ENCODE peak calls at places on chromosomes 7 and 10, in four cellular contexts. One of them, this sample, is unnamed.

GRCh38 chr10:106565546-106565945 is 599.0 kb downstream of the SORCS1 start:
- DNase-seq in GM12878: no peak
- DNase-seq in H1: no peak
- DNase-seq in GM12891: no peak
- DNase-seq in this sample: no peak

GRCh38 chr7:48251766-48252165 is 80.5 kb downstream of the ABCA13 start:
- DNase-seq in GM12878: peak
- DNase-seq in H1: no peak
- DNase-seq in GM12891: peak
- DNase-seq in this sample: peak

GRCh38 chr10:61628875-61629513 is 33.7 kb upstream of the CABCOCO1 start:
- DNase-seq in GM12878: no peak
- DNase-seq in H1: no peak
- DNase-seq in GM12891: no peak
- DNase-seq in this sample: no peak

GRCh38 chr7:93575555-93576397 is 1.3 kb upstream of the CALCR start:
- DNase-seq in GM12878: no peak
- DNase-seq in H1: peak
- DNase-seq in GM12891: no peak
- DNase-seq in this sample: no peak

GRCh38 chr10:123633106-123633505 is 33.0 kb upstream of the GPR26 start:
- DNase-seq in GM12878: no peak
- DNase-seq in H1: no peak
- DNase-seq in GM12891: no peak
- DNase-seq in this sample: no peak

GRCh38 chr10:70940834-70941568 is 52.6 kb upstream of the PCBD1 start:
- DNase-seq in GM12878: no peak
- DNase-seq in H1: no peak
- DNase-seq in GM12891: no peak
- DNase-seq in this sample: no peak

GRCh38 chr7:150901160-150902035 is 49.1 kb downstream of the AOC1 start:
- DNase-seq in GM12878: no peak
- DNase-seq in H1: no peak
- DNase-seq in GM12891: no peak
- DNase-seq in this sample: no peak

GRCh38 chr7:90891529-90891928 is 295.4 kb downstream of the CDK14 start:
- DNase-seq in GM12878: no peak
- DNase-seq in H1: no peak
- DNase-seq in GM12891: no peak
- DNase-seq in this sample: no peak

GRCh38 chr7:21338728-21339164 is 89.1 kb upstream of the SP4 start:
- DNase-seq in GM12878: no peak
- DNase-seq in H1: no peak
- DNase-seq in GM12891: no peak
- DNase-seq in this sample: no peak

GRCh38 chr10:106424076-106424475 is 740.4 kb downstream of the SORCS1 start:
- DNase-seq in GM12878: no peak
- DNase-seq in H1: no peak
- DNase-seq in GM12891: no peak
- DNase-seq in this sample: no peak

GRCh38 chr7:156903232-156903909 is 10.4 kb upstream of the LMBR1 start:
- DNase-seq in GM12878: no peak
- DNase-seq in H1: no peak
- DNase-seq in GM12891: no peak
- DNase-seq in this sample: no peak
- TF ChIP-seq POLR2AphosphoS5 in GM12878: no peak
- TF ChIP-seq POLR2AphosphoS5 in H1: no peak
- TF ChIP-seq POLR2AphosphoS5 in GM12891: no peak
- TF ChIP-seq POLR2AphosphoS5 in this sample: no peak

GRCh38 chr10:124906551-124907001 is 35.3 kb upstream of the ZRANB1 start:
- DNase-seq in GM12878: no peak
- DNase-seq in H1: no peak
- DNase-seq in GM12891: no peak
- DNase-seq in this sample: no peak
- TF ChIP-seq TAF1 in GM12878: no peak
- TF ChIP-seq TAF1 in H1: no peak
- TF ChIP-seq TAF1 in GM12891: no peak
- TF ChIP-seq TAF1 in this sample: no peak

DNA sequence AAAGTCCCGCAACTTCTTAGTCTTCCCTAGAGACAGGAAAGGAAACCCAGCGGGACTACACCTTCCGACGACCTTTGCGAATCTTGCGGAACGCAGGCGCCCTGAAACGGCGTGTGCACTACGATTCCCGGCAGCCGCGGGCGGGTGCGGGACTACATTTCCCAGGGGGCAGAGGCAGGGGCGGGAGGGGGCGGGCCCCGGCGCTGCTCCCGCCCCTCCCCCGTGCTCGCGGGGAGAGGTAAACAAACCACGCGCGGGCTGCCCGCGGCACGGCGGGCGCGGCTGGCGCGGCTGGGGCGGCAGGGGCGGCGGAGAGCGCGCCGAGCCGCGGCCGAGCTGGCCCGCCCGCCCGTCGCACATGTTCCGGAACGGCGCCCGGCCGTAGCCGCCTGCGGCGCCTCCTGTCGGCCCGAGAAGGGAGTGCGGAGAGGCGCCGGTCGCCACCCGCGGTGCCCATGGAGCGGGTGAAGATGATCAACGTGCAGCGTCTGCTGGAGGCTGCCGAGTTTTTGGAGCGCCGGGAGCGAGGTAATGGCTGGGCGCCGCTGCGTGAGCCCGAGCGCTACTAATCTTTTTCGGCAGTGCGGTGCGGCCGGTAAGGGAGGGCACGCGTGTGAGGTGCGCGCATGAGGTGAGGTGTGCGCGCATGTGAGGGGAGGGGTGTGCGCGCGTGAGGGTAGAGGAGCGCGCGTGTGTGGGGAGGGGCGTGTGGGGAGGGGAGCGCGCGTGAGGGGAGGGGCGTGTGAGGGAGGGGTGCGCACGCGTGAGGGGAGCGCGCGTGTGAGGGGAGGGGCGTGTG is 18.6 kb downstream of the MXI1 start:
- DNase-seq in GM12878: no peak
- DNase-seq in H1: peak
- DNase-seq in GM12891: peak
- DNase-seq in this sample: peak
- TF ChIP-seq POLR2A in GM12878: peak
- TF ChIP-seq POLR2A in H1: no peak
- TF ChIP-seq POLR2A in GM12891: no peak
- TF ChIP-seq POLR2A in this sample: no peak

GRCh38 chr7:122802211-122802833 is 83.9 kb downstream of the CADPS2 start:
- DNase-seq in GM12878: no peak
- DNase-seq in H1: no peak
- DNase-seq in GM12891: no peak
- DNase-seq in this sample: no peak
- TF ChIP-seq POLR2AphosphoS5 in GM12878: no peak
- TF ChIP-seq POLR2AphosphoS5 in H1: no peak
- TF ChIP-seq POLR2AphosphoS5 in GM12891: no peak
- TF ChIP-seq POLR2AphosphoS5 in this sample: no peak

DNA sequence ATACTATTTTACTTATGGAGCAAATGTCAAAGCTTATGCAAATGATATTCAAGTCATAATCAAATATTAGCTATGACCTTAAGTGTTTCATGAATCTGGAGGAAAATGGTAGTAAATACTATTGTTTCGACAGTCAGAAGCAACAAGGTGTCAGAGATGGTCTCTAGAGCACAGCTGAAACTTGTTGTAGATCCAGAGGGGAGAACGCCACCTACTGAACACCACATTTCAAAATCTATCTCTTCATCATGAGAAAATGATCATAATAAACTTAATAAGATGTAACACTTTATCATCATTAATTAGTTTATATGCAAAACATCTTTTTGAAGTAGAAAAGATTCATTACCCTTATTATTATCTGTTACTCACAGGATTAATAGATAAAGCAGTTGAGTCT is 418.7 kb downstream of the GATA3 start:
- DNase-seq in GM12878: no peak
- DNase-seq in H1: no peak
- DNase-seq in GM12891: no peak
- DNase-seq in this sample: no peak
- TF ChIP-seq TAF1 in GM12878: no peak
- TF ChIP-seq TAF1 in H1: no peak
- TF ChIP-seq TAF1 in GM12891: no peak
- TF ChIP-seq TAF1 in this sample: no peak

DNA sequence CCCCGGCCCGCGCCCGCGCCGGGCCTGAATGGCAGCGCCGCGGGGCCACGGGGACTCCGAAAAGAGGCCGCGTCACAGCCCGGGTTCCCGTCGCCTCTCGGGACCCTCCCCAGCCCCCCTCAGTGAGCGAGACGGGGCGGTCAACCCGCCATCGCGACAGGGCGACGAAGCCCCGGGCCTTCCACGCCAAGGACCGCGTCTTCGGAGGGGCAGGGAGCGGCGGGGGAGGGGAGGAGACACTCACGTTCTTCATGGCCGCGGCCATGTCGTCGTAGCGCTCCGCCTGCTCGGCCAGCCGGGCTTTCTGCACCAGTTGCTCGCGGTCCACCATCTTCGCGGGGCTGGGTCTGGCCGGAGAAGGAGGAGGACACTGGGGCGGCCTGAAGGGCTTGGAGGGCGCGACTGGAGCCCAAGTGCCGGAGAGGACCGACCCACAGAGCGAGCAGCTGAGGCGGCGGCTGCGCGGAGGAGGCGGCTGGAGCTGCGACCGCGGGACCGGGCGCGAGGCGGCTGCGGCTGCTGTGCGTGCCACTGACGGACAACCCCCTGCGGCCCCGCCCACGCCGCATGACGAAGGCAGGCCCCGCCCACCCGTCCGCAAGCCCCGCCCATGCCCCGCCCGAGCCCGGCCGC is at the start of gene YWHAG:
- DNase-seq in GM12878: no peak
- DNase-seq in H1: peak
- DNase-seq in GM12891: peak
- DNase-seq in this sample: peak
- TF ChIP-seq POLR2A in GM12878: peak
- TF ChIP-seq POLR2A in H1: peak
- TF ChIP-seq POLR2A in GM12891: peak
- TF ChIP-seq POLR2A in this sample: peak

GRCh38 chr7:2555121-2556052 is at the start of gene BRAT1:
- DNase-seq in GM12878: peak
- DNase-seq in H1: peak
- DNase-seq in GM12891: peak
- DNase-seq in this sample: peak

GRCh38 chr7:2553831-2554581 is 1.3 kb downstream of the BRAT1 start:
- DNase-seq in GM12878: no peak
- DNase-seq in H1: no peak
- DNase-seq in GM12891: no peak
- DNase-seq in this sample: no peak

GRCh38 chr7:2551418-2551817 is 3.9 kb downstream of the BRAT1 start:
- DNase-seq in GM12878: no peak
- DNase-seq in H1: no peak
- DNase-seq in GM12891: no peak
- DNase-seq in this sample: no peak

GRCh38 chr7:2554654-2555053 is 670 bp downstream of the BRAT1 start:
- DNase-seq in GM12878: no peak
- DNase-seq in H1: no peak
- DNase-seq in GM12891: peak
- DNase-seq in this sample: peak

DNA sequence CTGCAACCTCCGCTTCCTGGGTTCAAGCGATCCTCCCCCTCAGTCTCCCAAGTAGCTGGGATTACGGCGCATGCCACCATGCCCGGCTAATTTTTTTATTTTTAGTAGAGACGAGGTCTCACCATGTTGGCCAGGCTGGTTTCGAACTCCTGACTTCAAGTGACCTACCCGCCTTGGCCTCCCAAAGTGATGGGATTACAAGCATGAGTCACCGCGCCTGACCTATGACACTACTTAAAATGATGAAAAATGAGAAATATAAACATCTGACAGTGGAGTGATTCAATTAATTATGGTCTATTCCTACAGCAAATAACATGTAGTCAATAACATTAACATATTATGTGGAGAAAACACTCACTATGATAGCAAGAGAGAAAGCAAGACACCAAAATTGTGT is 2.2 kb downstream of the BRAT1 start:
- DNase-seq in GM12878: no peak
- DNase-seq in H1: no peak
- DNase-seq in GM12891: no peak
- DNase-seq in this sample: no peak
- TF ChIP-seq POLR2AphosphoS5 in GM12878: no peak
- TF ChIP-seq POLR2AphosphoS5 in H1: no peak
- TF ChIP-seq POLR2AphosphoS5 in GM12891: no peak
- TF ChIP-seq POLR2AphosphoS5 in this sample: no peak

This sample was measured in GM12892.